ENCODE peak calls at places on chromosomes 7 and 10, in four cellular contexts. One of them, this sample, is unnamed.
A peak's percentile ranks its signal among the peaks of the same experiment; 100 is the strongest.

GRCh38 chr10:132478341-132479023 is 59.1 kb upstream of the INPP5A start:
- DNase-seq in GM12878: no peak
- DNase-seq in K562: no peak
- DNase-seq in IMR-90: no peak
- DNase-seq in this sample: no peak

GRCh38 chr10:49398000-49398861 is 2.3 kb upstream of the DRGX start:
- DNase-seq in GM12878: no peak
- DNase-seq in IMR-90: peak; percentile 28
- DNase-seq in K562: peak; percentile 82
- DNase-seq in this sample: no peak

GRCh38 chr10:123136806-123137642 is 1.3 kb downstream of the HMX3 start:
- DNase-seq in K562: peak; percentile 41
- DNase-seq in GM12878: no peak
- DNase-seq in IMR-90: no peak
- DNase-seq in this sample: peak; percentile 80

GRCh38 chr10:24625778-24626177 is 97.9 kb downstream of the ARHGAP21 start:
- DNase-seq in IMR-90: no peak
- DNase-seq in GM12878: no peak
- DNase-seq in K562: no peak
- DNase-seq in this sample: no peak

GRCh38 chr10:101237080-101237817 is 8.0 kb upstream of the LBX1 start:
- DNase-seq in IMR-90: no peak
- DNase-seq in GM12878: no peak
- DNase-seq in K562: no peak
- DNase-seq in this sample: no peak

GRCh38 chr10:71382028-71382427 is 14.7 kb upstream of the CDH23 start:
- DNase-seq in GM12878: no peak
- DNase-seq in IMR-90: no peak
- DNase-seq in K562: no peak
- DNase-seq in this sample: no peak

GRCh38 chr10:24238527-24239247 is 29.7 kb downstream of the KIAA1217 start:
- DNase-seq in GM12878: no peak
- DNase-seq in K562: no peak
- DNase-seq in IMR-90: no peak
- DNase-seq in this sample: no peak

GRCh38 chr7:20651960-20652544 is 36.6 kb downstream of the ABCB5 start:
- DNase-seq in K562: no peak
- DNase-seq in GM12878: no peak
- DNase-seq in IMR-90: no peak
- DNase-seq in this sample: no peak

GRCh38 chr10:74008212-74008731 is 10.4 kb downstream of the VCL start:
- DNase-seq in K562: no peak
- DNase-seq in GM12878: no peak
- DNase-seq in IMR-90: peak; percentile 78
- DNase-seq in this sample: no peak

GRCh38 chr7:83550100-83550499 is 98.8 kb downstream of the SEMA3E start:
- DNase-seq in K562: no peak
- DNase-seq in GM12878: no peak
- DNase-seq in IMR-90: peak; percentile 74
- DNase-seq in this sample: no peak

GRCh38 chr10:60717852-60718251 is 60.4 kb upstream of the CDK1 start:
- DNase-seq in K562: no peak
- DNase-seq in IMR-90: no peak
- DNase-seq in GM12878: no peak
- DNase-seq in this sample: no peak

GRCh38 chr10:68826764-68827591 is at the start of gene STOX1:
- DNase-seq in IMR-90: peak; percentile 51
- DNase-seq in K562: peak; percentile 85
- DNase-seq in GM12878: no peak
- DNase-seq in this sample: peak; percentile 13

GRCh38 chr7:4762121-4763055 is 13.0 kb upstream of the AP5Z1 start:
- DNase-seq in IMR-90: no peak
- DNase-seq in GM12878: no peak
- DNase-seq in K562: no peak
- DNase-seq in this sample: no peak

GRCh38 chr7:105775580-105775979 is 100.8 kb downstream of the ATXN7L1 start:
- DNase-seq in IMR-90: no peak
- DNase-seq in K562: no peak
- DNase-seq in GM12878: no peak
- DNase-seq in this sample: no peak

GRCh38 chr7:111749625-111750024 is 187.3 kb upstream of the IMMP2L start:
- DNase-seq in IMR-90: no peak
- DNase-seq in K562: no peak
- DNase-seq in GM12878: no peak
- DNase-seq in this sample: no peak

GRCh38 chr7:157743781-157744525 is 407.1 kb downstream of the DNAJB6 start:
- DNase-seq in K562: no peak
- DNase-seq in GM12878: no peak
- DNase-seq in IMR-90: no peak
- DNase-seq in this sample: no peak

GRCh38 chr7:11082552-11083213 is 109.0 kb downstream of the PHF14 start:
- DNase-seq in IMR-90: peak; percentile 2
- DNase-seq in K562: no peak
- DNase-seq in GM12878: no peak
- DNase-seq in this sample: no peak
- TF ChIP-seq CHD1 in IMR-90: no peak
- TF ChIP-seq CHD1 in K562: no peak
- TF ChIP-seq CHD1 in GM12878: no peak
- TF ChIP-seq CHD1 in this sample: no peak

GRCh38 chr10:26365681-26366327 is 72.3 kb upstream of the APBB1IP start:
- DNase-seq in K562: no peak
- DNase-seq in IMR-90: no peak
- DNase-seq in GM12878: no peak
- DNase-seq in this sample: no peak

GRCh38 chr10:26361946-26362345 is 76.2 kb upstream of the APBB1IP start:
- DNase-seq in IMR-90: no peak
- DNase-seq in K562: no peak
- DNase-seq in GM12878: no peak
- DNase-seq in this sample: no peak

GRCh38 chr10:26368463-26368862 is 69.7 kb upstream of the APBB1IP start:
- DNase-seq in K562: no peak
- DNase-seq in GM12878: no peak
- DNase-seq in IMR-90: no peak
- DNase-seq in this sample: no peak

GRCh38 chr10:26372513-26373354 is 65.4 kb upstream of the APBB1IP start:
- DNase-seq in IMR-90: no peak
- DNase-seq in GM12878: peak; percentile 79
- DNase-seq in K562: no peak
- DNase-seq in this sample: no peak

DNA sequence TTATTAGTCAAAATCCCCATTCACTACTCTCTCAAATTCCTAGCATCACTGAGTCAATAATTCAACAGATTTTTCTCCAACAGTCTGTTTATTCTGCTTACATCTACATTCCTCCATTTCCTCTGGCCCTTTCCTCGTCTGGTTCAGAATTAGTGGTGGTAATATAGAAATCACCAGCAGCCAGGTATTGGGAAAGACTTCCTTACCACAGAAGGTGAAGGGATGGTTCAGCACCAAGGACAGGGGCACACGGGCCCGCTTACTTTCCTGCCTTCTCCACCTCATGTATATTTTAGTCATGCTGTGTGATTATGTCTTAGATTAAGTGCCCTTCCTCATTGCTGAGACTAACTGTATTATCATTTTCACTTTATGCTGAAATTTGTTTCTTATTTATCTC is 70.4 kb upstream of the APBB1IP start:
- DNase-seq in IMR-90: no peak
- DNase-seq in GM12878: no peak
- DNase-seq in K562: peak; percentile 30
- DNase-seq in this sample: peak; percentile 84
- TF ChIP-seq CHD1 in IMR-90: no peak
- TF ChIP-seq CHD1 in GM12878: no peak
- TF ChIP-seq CHD1 in K562: no peak
- TF ChIP-seq CHD1 in this sample: no peak

GRCh38 chr10:11762706-11763500 is 20.7 kb downstream of the ECHDC3 start:
- DNase-seq in GM12878: no peak
- DNase-seq in K562: no peak
- DNase-seq in IMR-90: no peak
- DNase-seq in this sample: no peak
- TF ChIP-seq CHD1 in GM12878: no peak
- TF ChIP-seq CHD1 in K562: no peak
- TF ChIP-seq CHD1 in IMR-90: no peak
- TF ChIP-seq CHD1 in this sample: no peak

DNA sequence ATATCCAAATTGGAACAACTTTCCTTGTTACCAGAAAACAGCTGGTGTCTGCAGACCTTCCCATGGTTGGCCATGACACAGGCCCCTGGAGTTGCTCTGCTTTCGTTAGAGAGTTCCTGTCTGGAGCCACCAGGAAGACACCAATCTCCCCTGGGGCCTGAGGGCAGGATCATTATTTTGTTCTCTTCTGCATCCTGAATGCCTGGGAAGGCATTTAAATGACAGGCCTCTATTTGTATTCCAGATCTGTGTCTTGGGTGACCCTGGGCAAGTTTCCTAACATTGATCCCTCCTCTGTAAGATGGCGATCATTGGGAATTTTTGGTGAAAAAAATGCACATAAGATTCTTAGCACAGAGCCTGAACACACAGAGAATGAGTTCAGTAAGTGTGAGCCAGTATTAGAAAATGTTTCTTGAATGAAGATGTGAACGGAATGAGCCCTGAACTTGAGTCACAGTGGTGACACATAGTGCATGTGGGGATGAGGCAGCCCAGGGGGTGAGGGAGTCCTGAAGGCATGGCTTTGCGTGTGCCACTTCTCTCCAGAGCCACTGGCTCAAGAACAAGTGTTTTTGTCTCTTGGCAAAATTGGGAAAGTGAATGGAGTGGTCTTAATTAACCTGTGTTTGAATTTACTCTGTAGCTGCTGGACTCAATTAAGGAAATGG is 28.4 kb downstream of the BMPER start:
- DNase-seq in IMR-90: peak; percentile 92
- DNase-seq in GM12878: no peak
- DNase-seq in K562: no peak
- DNase-seq in this sample: no peak
- TF ChIP-seq CHD1 in IMR-90: no peak
- TF ChIP-seq CHD1 in GM12878: no peak
- TF ChIP-seq CHD1 in K562: no peak
- TF ChIP-seq CHD1 in this sample: no peak

DNA sequence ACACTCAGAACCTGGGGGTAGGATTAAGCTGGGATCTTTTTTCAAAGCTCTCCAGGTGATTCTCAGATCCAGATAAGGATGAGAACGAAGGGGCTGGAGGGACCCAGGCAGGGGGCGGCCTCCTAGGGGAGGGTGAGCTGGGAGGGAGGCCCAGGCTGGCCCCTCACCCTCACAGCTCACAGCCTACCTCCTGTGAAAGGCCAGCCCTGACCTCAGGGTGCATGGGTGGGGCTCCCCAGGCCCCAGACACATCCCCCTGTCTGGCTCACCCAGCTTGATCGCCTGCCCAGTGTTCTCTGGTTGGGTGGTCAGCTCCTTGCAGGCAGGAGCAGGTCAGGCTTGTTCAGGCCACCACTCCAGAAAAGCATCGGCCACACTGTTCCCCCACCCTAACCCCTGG is 24.3 kb downstream of the CTBP2 start:
- DNase-seq in K562: no peak
- DNase-seq in IMR-90: no peak
- DNase-seq in GM12878: no peak
- DNase-seq in this sample: no peak
- TF ChIP-seq CHD1 in K562: no peak
- TF ChIP-seq CHD1 in IMR-90: no peak
- TF ChIP-seq CHD1 in GM12878: no peak
- TF ChIP-seq CHD1 in this sample: no peak